ENCODE peak calls at places on chromosomes 12 and 14, in seven cellular contexts. One of them, this sample, is unnamed.

GRCh38 chr12:14664434-14665023 is 31.9 kb downstream of the GUCY2C start:
- DNase-seq in islet precursor cell: no peak
- DNase-seq in choroid plexus epithelial cell: peak
- DNase-seq in NCI-H1092 treated with DMSO at 0.1 percent for 48 hours: peak
- DNase-seq in CD8-positive, alpha-beta memory T cell: peak
- DNase-seq in neural progenitor cell: no peak
- DNase-seq in dorsolateral prefrontal cortex: no peak
- DNase-seq in this sample: no peak

GRCh38 chr12:120264086-120264485 is 1.4 kb downstream of the PXN start:
- DNase-seq in neural progenitor cell: no peak
- DNase-seq in dorsolateral prefrontal cortex: no peak
- DNase-seq in choroid plexus epithelial cell: no peak
- DNase-seq in NCI-H1092 treated with DMSO at 0.1 percent for 48 hours: no peak
- DNase-seq in CD8-positive, alpha-beta memory T cell: no peak
- DNase-seq in islet precursor cell: peak
- DNase-seq in this sample: no peak

GRCh38 chr14:68039593-68039992 is 220.0 kb downstream of the RAD51B start:
- DNase-seq in neural progenitor cell: no peak
- DNase-seq in CD8-positive, alpha-beta memory T cell: no peak
- DNase-seq in dorsolateral prefrontal cortex: no peak
- DNase-seq in NCI-H1092 treated with DMSO at 0.1 percent for 48 hours: no peak
- DNase-seq in choroid plexus epithelial cell: no peak
- DNase-seq in islet precursor cell: no peak
- DNase-seq in this sample: no peak

GRCh38 chr12:13422291-13422690 is 225.8 kb downstream of the EMP1 start:
- DNase-seq in choroid plexus epithelial cell: no peak
- DNase-seq in neural progenitor cell: no peak
- DNase-seq in dorsolateral prefrontal cortex: no peak
- DNase-seq in CD8-positive, alpha-beta memory T cell: no peak
- DNase-seq in NCI-H1092 treated with DMSO at 0.1 percent for 48 hours: no peak
- DNase-seq in islet precursor cell: no peak
- DNase-seq in this sample: no peak

GRCh38 chr12:116302200-116303075 is 24.9 kb upstream of the MED13L start:
- DNase-seq in neural progenitor cell: peak
- DNase-seq in CD8-positive, alpha-beta memory T cell: no peak
- DNase-seq in dorsolateral prefrontal cortex: no peak
- DNase-seq in NCI-H1092 treated with DMSO at 0.1 percent for 48 hours: no peak
- DNase-seq in choroid plexus epithelial cell: no peak
- DNase-seq in islet precursor cell: no peak
- DNase-seq in this sample: no peak

GRCh38 chr14:88385212-88386101 is at the start of gene SPATA7:
- DNase-seq in dorsolateral prefrontal cortex: peak
- DNase-seq in NCI-H1092 treated with DMSO at 0.1 percent for 48 hours: peak
- DNase-seq in CD8-positive, alpha-beta memory T cell: peak
- DNase-seq in choroid plexus epithelial cell: peak
- DNase-seq in neural progenitor cell: peak
- DNase-seq in islet precursor cell: peak
- DNase-seq in this sample: peak

GRCh38 chr12:104312202-104312601 is 8.7 kb downstream of the EID3 start:
- DNase-seq in islet precursor cell: no peak
- DNase-seq in choroid plexus epithelial cell: no peak
- DNase-seq in NCI-H1092 treated with DMSO at 0.1 percent for 48 hours: no peak
- DNase-seq in neural progenitor cell: no peak
- DNase-seq in dorsolateral prefrontal cortex: no peak
- DNase-seq in CD8-positive, alpha-beta memory T cell: no peak
- DNase-seq in this sample: no peak

GRCh38 chr12:94666158-94666557 is 15.8 kb upstream of the TMCC3 start:
- DNase-seq in neural progenitor cell: no peak
- DNase-seq in dorsolateral prefrontal cortex: no peak
- DNase-seq in islet precursor cell: no peak
- DNase-seq in choroid plexus epithelial cell: no peak
- DNase-seq in CD8-positive, alpha-beta memory T cell: no peak
- DNase-seq in NCI-H1092 treated with DMSO at 0.1 percent for 48 hours: no peak
- DNase-seq in this sample: no peak

GRCh38 chr12:89092297-89092696 is 260.0 kb downstream of the DUSP6 start:
- DNase-seq in islet precursor cell: no peak
- DNase-seq in dorsolateral prefrontal cortex: no peak
- DNase-seq in choroid plexus epithelial cell: no peak
- DNase-seq in NCI-H1092 treated with DMSO at 0.1 percent for 48 hours: no peak
- DNase-seq in CD8-positive, alpha-beta memory T cell: no peak
- DNase-seq in neural progenitor cell: no peak
- DNase-seq in this sample: no peak

GRCh38 chr12:911191-911826 is 38.2 kb downstream of the RAD52 start:
- DNase-seq in NCI-H1092 treated with DMSO at 0.1 percent for 48 hours: no peak
- DNase-seq in dorsolateral prefrontal cortex: no peak
- DNase-seq in choroid plexus epithelial cell: no peak
- DNase-seq in CD8-positive, alpha-beta memory T cell: no peak
- DNase-seq in neural progenitor cell: no peak
- DNase-seq in islet precursor cell: no peak
- DNase-seq in this sample: no peak

GRCh38 chr14:53857625-53858343 is 98.8 kb downstream of the BMP4 start:
- DNase-seq in choroid plexus epithelial cell: no peak
- DNase-seq in NCI-H1092 treated with DMSO at 0.1 percent for 48 hours: no peak
- DNase-seq in islet precursor cell: no peak
- DNase-seq in CD8-positive, alpha-beta memory T cell: no peak
- DNase-seq in neural progenitor cell: no peak
- DNase-seq in dorsolateral prefrontal cortex: no peak
- DNase-seq in this sample: no peak

GRCh38 chr12:60689137-60689536 is 1093.3 kb downstream of the SLC16A7 start:
- DNase-seq in neural progenitor cell: no peak
- DNase-seq in islet precursor cell: peak
- DNase-seq in choroid plexus epithelial cell: no peak
- DNase-seq in NCI-H1092 treated with DMSO at 0.1 percent for 48 hours: no peak
- DNase-seq in dorsolateral prefrontal cortex: no peak
- DNase-seq in CD8-positive, alpha-beta memory T cell: no peak
- DNase-seq in this sample: no peak

GRCh38 chr14:77372304-77372841 is 4.5 kb downstream of the TMED8 start:
- DNase-seq in choroid plexus epithelial cell: peak
- DNase-seq in dorsolateral prefrontal cortex: no peak
- DNase-seq in NCI-H1092 treated with DMSO at 0.1 percent for 48 hours: no peak
- DNase-seq in islet precursor cell: no peak
- DNase-seq in CD8-positive, alpha-beta memory T cell: no peak
- DNase-seq in neural progenitor cell: peak
- DNase-seq in this sample: peak

GRCh38 chr14:79749051-79749450 is 462.3 kb downstream of the DIO2 start:
- DNase-seq in neural progenitor cell: no peak
- DNase-seq in islet precursor cell: no peak
- DNase-seq in dorsolateral prefrontal cortex: no peak
- DNase-seq in NCI-H1092 treated with DMSO at 0.1 percent for 48 hours: no peak
- DNase-seq in CD8-positive, alpha-beta memory T cell: no peak
- DNase-seq in choroid plexus epithelial cell: no peak
- DNase-seq in this sample: no peak

GRCh38 chr12:100190013-100190394 is 10.6 kb upstream of the ACTR6 start:
- DNase-seq in NCI-H1092 treated with DMSO at 0.1 percent for 48 hours: no peak
- DNase-seq in islet precursor cell: no peak
- DNase-seq in CD8-positive, alpha-beta memory T cell: no peak
- DNase-seq in dorsolateral prefrontal cortex: no peak
- DNase-seq in neural progenitor cell: no peak
- DNase-seq in choroid plexus epithelial cell: no peak
- DNase-seq in this sample: no peak

GRCh38 chr12:125053821-125054220 is 11.4 kb upstream of the AACS start:
- DNase-seq in CD8-positive, alpha-beta memory T cell: no peak
- DNase-seq in neural progenitor cell: no peak
- DNase-seq in islet precursor cell: no peak
- DNase-seq in NCI-H1092 treated with DMSO at 0.1 percent for 48 hours: no peak
- DNase-seq in dorsolateral prefrontal cortex: no peak
- DNase-seq in choroid plexus epithelial cell: peak
- DNase-seq in this sample: no peak

GRCh38 chr14:24633353-24633752 is 637 bp downstream of the GZMB start:
- DNase-seq in islet precursor cell: no peak
- DNase-seq in choroid plexus epithelial cell: no peak
- DNase-seq in CD8-positive, alpha-beta memory T cell: no peak
- DNase-seq in neural progenitor cell: no peak
- DNase-seq in NCI-H1092 treated with DMSO at 0.1 percent for 48 hours: no peak
- DNase-seq in dorsolateral prefrontal cortex: no peak
- DNase-seq in this sample: no peak

GRCh38 chr12:76866726-76867125 is 12.1 kb downstream of the CSRP2 start:
- DNase-seq in neural progenitor cell: peak
- DNase-seq in choroid plexus epithelial cell: peak
- DNase-seq in islet precursor cell: peak
- DNase-seq in CD8-positive, alpha-beta memory T cell: no peak
- DNase-seq in dorsolateral prefrontal cortex: no peak
- DNase-seq in NCI-H1092 treated with DMSO at 0.1 percent for 48 hours: no peak
- DNase-seq in this sample: peak

GRCh38 chr12:26251600-26251999 is 56.2 kb downstream of the SSPN start:
- DNase-seq in choroid plexus epithelial cell: peak
- DNase-seq in islet precursor cell: no peak
- DNase-seq in CD8-positive, alpha-beta memory T cell: no peak
- DNase-seq in neural progenitor cell: no peak
- DNase-seq in NCI-H1092 treated with DMSO at 0.1 percent for 48 hours: no peak
- DNase-seq in dorsolateral prefrontal cortex: no peak
- DNase-seq in this sample: no peak

GRCh38 chr12:93380480-93381121 is 2.9 kb downstream of the NUDT4 start:
- DNase-seq in dorsolateral prefrontal cortex: no peak
- DNase-seq in NCI-H1092 treated with DMSO at 0.1 percent for 48 hours: peak
- DNase-seq in choroid plexus epithelial cell: peak
- DNase-seq in CD8-positive, alpha-beta memory T cell: no peak
- DNase-seq in neural progenitor cell: peak
- DNase-seq in islet precursor cell: no peak
- DNase-seq in this sample: peak

GRCh38 chr12:94089891-94090290 is 58.5 kb upstream of the PLXNC1 start:
- DNase-seq in islet precursor cell: no peak
- DNase-seq in choroid plexus epithelial cell: peak
- DNase-seq in dorsolateral prefrontal cortex: no peak
- DNase-seq in CD8-positive, alpha-beta memory T cell: no peak
- DNase-seq in neural progenitor cell: no peak
- DNase-seq in NCI-H1092 treated with DMSO at 0.1 percent for 48 hours: no peak
- DNase-seq in this sample: no peak

GRCh38 chr12:19529933-19530630 is 90.8 kb downstream of the AEBP2 start:
- DNase-seq in neural progenitor cell: no peak
- DNase-seq in islet precursor cell: no peak
- DNase-seq in NCI-H1092 treated with DMSO at 0.1 percent for 48 hours: no peak
- DNase-seq in dorsolateral prefrontal cortex: no peak
- DNase-seq in choroid plexus epithelial cell: peak
- DNase-seq in CD8-positive, alpha-beta memory T cell: no peak
- DNase-seq in this sample: no peak